ENCODE peak calls at places on chromosomes 5 and 9, in ten cellular contexts. O is left ventricle myocardium inferior; B is PC-3; R is effector memory CD4-positive, alpha-beta T cell; L is ovary; V is CD4-positive, CD25-positive, alpha-beta regulatory T cell; H is A549; A is heart right ventricle; M is SK-N-SH; F is stomach. I is an unnamed sample.
A peak's percentile ranks its signal among the peaks of the same experiment; 100 is the strongest.

GRCh38 chr9:33934188-33934878 is 114.4 kb downstream of the UBAP2 start:
- DNase-seq in O (no peak), B (no peak), R (no peak), L (no peak), V (no peak), H (no peak), A (no peak), M (no peak), F (no peak), I (no peak)

GRCh38 chr5:54785729-54786548 is 199.5 kb downstream of the ESM1 start:
- DNase-seq in O (peak; percentile 60), B (peak; percentile 2), R (no peak), L (peak; percentile 48), V (no peak), H (no peak), A (peak; percentile 54), M (peak; percentile 29), F (no peak), I (no peak)

GRCh38 chr5:84861306-84861705 is 476.6 kb upstream of the EDIL3 start:
- DNase-seq in O (no peak), B (no peak), R (no peak), L (no peak), V (no peak), H (no peak), A (no peak), M (no peak), F (no peak), I (no peak)

GRCh38 chr5:168819004-168819626 is 239.9 kb upstream of the PANK3 start:
- DNase-seq in O (no peak), B (no peak), R (no peak), L (no peak), V (no peak), H (no peak), A (no peak), M (no peak), F (no peak), I (peak; percentile 23)

GRCh38 chr5:38827525-38827924 is 18.3 kb upstream of the OSMR start:
- DNase-seq in O (no peak), B (peak; percentile 91), R (no peak), L (no peak), V (no peak), H (no peak), A (no peak), M (no peak), F (no peak), I (no peak)

GRCh38 chr5:89351232-89351631 is 468.2 kb upstream of the MEF2C start:
- DNase-seq in O (no peak), B (peak; percentile 30), R (no peak), L (no peak), V (no peak), H (no peak), A (no peak), M (no peak), F (no peak), I (no peak)

GRCh38 chr5:94217216-94217615 is 401.2 kb downstream of the KIAA0825 start:
- DNase-seq in O (no peak), B (no peak), R (no peak), L (no peak), V (no peak), H (no peak), A (no peak), M (no peak), F (no peak), I (no peak)

GRCh38 chr5:160926428-160926827 is 74.4 kb upstream of the ATP10B start:
- DNase-seq in O (no peak), B (no peak), R (no peak), L (no peak), V (no peak), H (no peak), A (no peak), M (no peak), F (peak; percentile 77), I (no peak)

GRCh38 chr5:170307575-170308465 is 10.2 kb upstream of the LCP2 start:
- DNase-seq in O (peak; percentile 77), B (peak; percentile 28), R (no peak), L (peak; percentile 69), V (no peak), H (peak; percentile 36), A (peak; percentile 81), M (no peak), F (peak; percentile 72), I (no peak)

GRCh38 chr5:1751026-1751863 is 48.4 kb downstream of the MRPL36 start:
- DNase-seq in O (no peak), B (no peak), R (no peak), L (no peak), V (no peak), H (no peak), A (no peak), M (no peak), F (no peak), I (no peak)

GRCh38 chr5:134551891-134552290 is 26.4 kb downstream of the JADE2 start:
- DNase-seq in O (no peak), B (peak; percentile 69), R (no peak), L (no peak), V (no peak), H (no peak), A (no peak), M (no peak), F (no peak), I (no peak)

GRCh38 chr5:152329191-152329590 is 75.9 kb downstream of the NMUR2 start:
- DNase-seq in O (no peak), B (no peak), R (no peak), L (no peak), V (no peak), H (no peak), A (no peak), M (no peak), F (no peak), I (no peak)

GRCh38 chr5:141261238-141261546 is 16.0 kb downstream of the PCDHB15 start:
- DNase-seq in O (no peak), B (no peak), R (no peak), L (no peak), V (no peak), H (no peak), A (no peak), M (no peak), F (no peak), I (no peak)

GRCh38 chr5:141258948-141259347 is 13.8 kb downstream of the PCDHB15 start:
- DNase-seq in O (no peak), B (no peak), R (no peak), L (no peak), V (no peak), H (no peak), A (no peak), M (no peak), F (no peak), I (no peak)

GRCh38 chr5:141260458-141261237 is 15.5 kb downstream of the PCDHB15 start:
- DNase-seq in O (no peak), B (peak; percentile 7), R (no peak), L (no peak), V (no peak), H (no peak), A (no peak), M (no peak), F (no peak), I (no peak)

GRCh38 chr5:141258464-141258863 is 13.3 kb downstream of the PCDHB15 start:
- DNase-seq in O (no peak), B (no peak), R (no peak), L (no peak), V (no peak), H (no peak), A (no peak), M (no peak), F (no peak), I (no peak)
- H3K9me3 ChIP-seq in O (peaks cover 100% of the 10 kb centered on the region), B (peaks cover 33% of the 10 kb centered on the region), R (peaks cover 55% of the 10 kb centered on the region), L (peaks cover 35% of the 10 kb centered on the region), V (peaks cover 78% of the 10 kb centered on the region), H (peaks cover 89% of the 10 kb centered on the region), A (peaks cover 54% of the 10 kb centered on the region), M (peaks cover 47% of the 10 kb centered on the region), F (peaks cover 67% of the 10 kb centered on the region), I (peaks cover 17% of the 10 kb centered on the region)

DNA sequence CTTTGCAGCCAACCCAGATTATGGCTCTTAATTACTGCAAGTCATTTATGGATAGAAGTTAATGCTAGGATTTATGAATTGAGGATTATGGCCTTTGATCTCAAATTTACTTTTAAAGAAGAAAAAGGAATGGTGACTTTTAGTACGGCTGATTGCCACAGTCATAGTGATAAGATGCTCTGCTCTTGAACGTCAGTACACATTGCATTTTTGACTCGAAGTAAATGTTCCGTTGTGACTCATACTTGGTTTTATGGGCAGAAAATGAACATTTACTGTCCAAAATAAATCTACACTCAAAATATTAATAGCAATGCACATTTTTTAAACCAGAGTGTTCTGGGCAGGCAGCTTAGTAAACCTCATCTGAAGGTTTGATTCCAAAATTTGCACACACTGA is 825 bp downstream of the ADAMTSL1 start:
- DNase-seq in O (no peak), B (peak; percentile 60), R (no peak), L (no peak), V (no peak), H (no peak), A (no peak), M (no peak), F (no peak), I (no peak)
- H3K4me3 ChIP-seq in O (peak overlapping the region; percentile 57), B (no peak overlapping the region), R (no peak overlapping the region), L (no peak overlapping the region), V (no peak overlapping the region), H (no peak overlapping the region), A (peak overlapping the region; percentile 53), M (peak overlapping the region; percentile 81), F (peak overlapping the region; percentile 29), I (peak overlapping the region; percentile 41)

DNA sequence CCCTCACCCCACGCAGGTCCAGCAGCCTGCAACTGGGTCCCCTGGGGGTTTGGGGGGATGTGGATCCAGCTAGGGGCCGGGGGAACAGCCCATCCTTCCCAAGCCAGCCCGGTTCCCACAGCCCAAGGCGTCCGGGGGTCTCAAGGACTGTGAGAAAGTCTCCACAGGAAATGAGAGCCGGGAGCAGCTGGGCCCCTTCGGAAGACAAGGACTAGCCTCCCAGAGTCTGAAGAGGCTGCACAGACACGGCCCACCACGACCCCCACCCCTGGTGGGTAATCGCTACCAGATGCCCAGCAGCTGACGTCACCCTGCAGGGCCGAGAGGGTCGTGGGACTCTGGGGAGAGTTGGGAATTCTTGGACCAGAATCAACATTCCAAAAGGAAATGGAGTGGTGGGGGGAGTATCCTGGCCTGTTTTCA is 10.5 kb downstream of the SH2D3C start:
- DNase-seq in O (no peak), B (no peak), R (no peak), L (no peak), V (no peak), H (no peak), A (peak; percentile 58), M (peak; percentile 57), F (no peak), I (no peak)
- H3K4me1 ChIP-seq in O (peaks cover 84% of the 10 kb centered on the region), B (peaks cover 4% of the 10 kb centered on the region), R (peaks cover 62% of the 10 kb centered on the region), L (peaks cover 7% of the 10 kb centered on the region), V (peaks cover 67% of the 10 kb centered on the region), H (peaks cover 4% of the 10 kb centered on the region), A (peaks cover 79% of the 10 kb centered on the region), M (no peaks in the 10 kb centered on the region), F (peaks cover 40% of the 10 kb centered on the region), I (peaks cover 5% of the 10 kb centered on the region)

DNA sequence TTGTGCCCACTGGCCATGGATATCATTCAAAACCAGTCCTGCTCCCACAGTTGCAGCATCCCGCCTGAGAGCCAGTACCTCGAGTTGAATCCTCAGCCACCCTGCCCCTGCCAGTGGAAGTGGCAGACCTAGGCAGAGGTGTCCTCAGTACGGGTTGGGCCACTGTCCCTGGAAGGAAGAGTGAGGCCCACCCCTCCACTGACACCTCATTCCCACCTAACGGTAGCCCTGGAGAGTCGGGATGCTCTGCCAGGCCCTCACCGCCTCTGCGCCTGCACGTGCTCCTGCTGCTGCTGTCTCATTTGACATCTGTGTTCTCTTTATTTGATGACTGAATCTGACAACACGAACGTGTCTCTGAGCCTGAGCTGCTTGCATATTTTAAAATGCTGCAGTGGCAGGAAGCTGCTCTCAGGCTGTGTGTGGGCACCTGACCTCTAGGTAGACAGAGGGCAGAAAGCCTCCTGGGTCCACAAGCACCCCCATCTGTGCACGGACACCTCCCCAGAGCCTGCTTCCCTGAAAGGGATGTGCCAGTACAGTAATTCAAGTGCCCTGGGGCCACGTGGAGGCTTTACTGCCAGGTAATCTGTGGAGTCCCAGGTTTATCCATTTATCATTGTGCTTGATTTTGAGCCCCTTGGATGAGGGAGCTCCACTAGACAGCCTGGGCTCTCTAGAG is 194.7 kb downstream of the CACNA1B start:
- DNase-seq in O (no peak), B (no peak), R (no peak), L (no peak), V (no peak), H (no peak), A (no peak), M (peak; percentile 38), F (peak; percentile 16), I (no peak)
- H3K9me3 ChIP-seq in O (no peaks in the 10 kb centered on the region), B (no peaks in the 10 kb centered on the region), R (no peaks in the 10 kb centered on the region), L (no peaks in the 10 kb centered on the region), V (no peaks in the 10 kb centered on the region), H (no peaks in the 10 kb centered on the region), A (no peaks in the 10 kb centered on the region), M (no peaks in the 10 kb centered on the region), F (no peaks in the 10 kb centered on the region), I (no peaks in the 10 kb centered on the region)

I was measured in HAP-1.